ENCODE peak calls at places on chromosomes 12 and 14, in four cellular contexts. M is GM12878, R is WTC11, F is K562. I is an unnamed sample.

GRCh38 chr12:75976913-75977312 is 54.7 kb downstream of the PHLDA1 start:
- DNase-seq in R (no peak), M (no peak), F (no peak), I (no peak)

GRCh38 chr12:107891967-107892366 is 117.5 kb downstream of the ASCL4 start:
- DNase-seq in R (no peak), M (no peak), F (peak; percentile 35), I (no peak)

GRCh38 chr14:50773632-50774541 is 57.1 kb downstream of the NIN start:
- DNase-seq in F (peak; percentile 62), R (peak; percentile 83), M (no peak), I (peak; percentile 11)

GRCh38 chr14:22276913-22277816 is 311.9 kb downstream of the DAD1 start:
- DNase-seq in R (no peak), M (no peak), F (peak; percentile 6), I (peak; percentile 46)

GRCh38 chr14:63853831-63854293 is 1.1 kb downstream of the SYNE2 start:
- DNase-seq in R (peak; percentile 30), M (no peak), F (no peak), I (peak; percentile 20)

GRCh38 chr12:132395908-132396305 is 66.5 kb upstream of the GALNT9 start:
- DNase-seq in F (no peak), R (no peak), M (no peak), I (no peak)

GRCh38 chr14:91305650-91306431 is 61.3 kb upstream of the GPR68 start:
- DNase-seq in F (no peak), R (peak; percentile 23), M (no peak), I (no peak)

GRCh38 chr12:109756457-109756856 is 42.8 kb downstream of the FAM222A start:
- DNase-seq in F (no peak), R (no peak), M (no peak), I (no peak)

GRCh38 chr14:104876251-104876699 is 11.2 kb downstream of the CEP170B start:
- DNase-seq in R (peak; percentile 80), F (peak; percentile 91), M (no peak), I (no peak)

GRCh38 chr12:10067259-10067658 is 31.5 kb downstream of the CLEC1A start:
- DNase-seq in F (no peak), R (no peak), M (no peak), I (no peak)

GRCh38 chr14:36944307-36945010 is 227.9 kb downstream of the SLC25A21 start:
- DNase-seq in R (no peak), F (no peak), M (no peak), I (no peak)

GRCh38 chr12:58915634-58916033 is 4.7 kb downstream of the LRIG3 start:
- DNase-seq in F (no peak), M (no peak), R (no peak), I (no peak)

GRCh38 chr12:69821032-69821431 is 4.0 kb upstream of the MYRFL start:
- DNase-seq in R (no peak), M (no peak), F (no peak), I (no peak)

GRCh38 chr12:101769865-101770264 is 30.6 kb upstream of the SYCP3 start:
- DNase-seq in M (no peak), R (no peak), F (no peak), I (no peak)

GRCh38 chr12:3531496-3531895 is 40.5 kb downstream of the PRMT8 start:
- DNase-seq in F (no peak), R (no peak), M (no peak), I (no peak)

GRCh38 chr12:63668028-63668799 is at the start of gene DPY19L2:
- DNase-seq in M (no peak), F (no peak), R (peak; percentile 73), I (peak; percentile 1)

GRCh38 chr14:32933623-32933942 is 5.1 kb upstream of the NPAS3 start:
- DNase-seq in F (no peak), R (peak; percentile 45), M (no peak), I (no peak)

GRCh38 chr14:74509587-74510210 is 16.1 kb downstream of the ISCA2 start:
- DNase-seq in R (no peak), M (no peak), F (no peak), I (no peak)

GRCh38 chr12:22855456-22855855 is 230.5 kb downstream of the ETNK1 start:
- DNase-seq in M (no peak), F (no peak), R (no peak), I (no peak)

GRCh38 chr14:64721391-64721791 is 17.2 kb downstream of the PLEKHG3 start:
- DNase-seq in R (no peak), F (no peak), M (no peak), I (no peak)

GRCh38 chr12:103858953-103859601 is 18.0 kb upstream of the NT5DC3 start:
- DNase-seq in R (no peak), F (peak; percentile 35), M (no peak), I (peak; percentile 67)

GRCh38 chr14:86892167-86892956 is 1100.6 kb downstream of the GALC start:
- DNase-seq in F (no peak), M (no peak), R (no peak), I (peak; percentile 79)

GRCh38 chr12:43758247-43758727 is 303 bp downstream of the PUS7L start:
- DNase-seq in M (peak; percentile 17), F (peak; percentile 56), R (peak; percentile 16), I (peak; percentile 37)

GRCh38 chr14:39368261-39368959 is 63.8 kb downstream of the FBXO33 start:
- DNase-seq in R (peak; percentile 75), F (peak; percentile 16), M (no peak), I (peak; percentile 88)

GRCh38 chr12:2640709-2641108 is 154.1 kb upstream of the FKBP4 start:
- DNase-seq in F (peak; percentile 16), R (peak; percentile 11), M (no peak), I (no peak)

GRCh38 chr14:74241611-74242005 is 2.4 kb downstream of the VSX2 start:
- DNase-seq in F (no peak), M (no peak), R (no peak), I (no peak)

GRCh38 chr12:41979574-41979973 is 165.1 kb downstream of the GXYLT1 start:
- DNase-seq in M (no peak), F (no peak), R (no peak), I (no peak)

GRCh38 chr12:68876471-68876870 is 56.5 kb downstream of the CPM start:
- DNase-seq in F (no peak), M (no peak), R (no peak), I (no peak)

GRCh38 chr14:49173765-49174373 is 412.3 kb downstream of the RPS29 start:
- DNase-seq in M (peak; percentile 27), R (peak; percentile 76), F (peak; percentile 12), I (peak; percentile 63)

GRCh38 chr14:68341765-68342212 is 451.1 kb downstream of the ZFP36L1 start:
- DNase-seq in M (peak; percentile 71), R (no peak), F (no peak), I (no peak)

GRCh38 chr14:70771781-70772212 is 37.5 kb downstream of the MAP3K9 start:
- DNase-seq in F (no peak), R (peak; percentile 22), M (no peak), I (no peak)
- TF ChIP-seq ETV6 in F (no peak), R (no peak), M (no peak), I (no peak)

GRCh38 chr12:46915082-46915481 is 89.3 kb upstream of the SLC38A4 start:
- DNase-seq in M (no peak), F (no peak), R (no peak), I (no peak)
- TF ChIP-seq ETV6 in M (no peak), F (no peak), R (no peak), I (no peak)

GRCh38 chr12:71948390-71948789 is 9.7 kb downstream of the TPH2 start:
- DNase-seq in F (no peak), M (no peak), R (peak; percentile 25), I (no peak)
- TF ChIP-seq ETV6 in F (no peak), M (no peak), R (no peak), I (no peak)

DNA sequence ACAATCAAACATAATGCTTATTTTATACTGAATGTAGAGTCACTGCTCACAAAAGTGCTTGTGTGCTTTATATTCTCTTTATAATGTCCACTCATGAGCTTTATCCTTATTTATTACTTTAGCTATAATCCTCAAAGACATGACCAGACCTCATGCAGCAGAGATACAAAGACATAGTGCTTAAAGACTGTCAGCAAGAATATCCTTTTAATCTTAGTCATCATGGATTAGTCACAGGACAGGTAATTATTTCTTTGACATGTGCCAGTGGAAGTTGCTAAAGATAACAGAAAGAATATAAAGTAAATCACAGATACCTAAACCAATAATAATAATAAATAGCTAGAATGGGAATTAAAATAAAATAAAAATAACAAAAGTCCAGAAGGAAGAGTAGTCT is 707.5 kb downstream of the BCL11B start:
- DNase-seq in M (no peak), F (no peak), R (no peak), I (no peak)
- TF ChIP-seq ETV6 in M (no peak), F (no peak), R (no peak), I (no peak)

DNA sequence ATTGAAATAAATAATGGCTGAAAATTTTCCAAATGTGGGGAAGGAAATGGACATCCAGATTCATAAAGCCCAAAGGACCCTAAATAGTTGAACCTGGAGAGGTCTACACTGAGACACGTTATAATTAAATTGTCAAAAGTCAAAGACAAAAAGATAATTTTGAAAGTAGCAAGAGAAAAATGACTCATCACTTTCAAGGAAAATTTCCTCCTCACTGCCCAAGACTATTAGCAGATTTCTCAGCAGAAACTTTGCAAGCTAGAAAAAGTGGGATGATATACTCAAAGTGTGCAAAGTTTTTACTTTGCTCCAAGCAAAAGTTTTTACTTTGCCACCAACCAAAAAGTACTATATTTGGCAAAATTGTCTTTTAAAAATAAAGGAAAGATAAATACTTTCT is 15.9 kb upstream of the KRT83 start:
- DNase-seq in F (no peak), R (no peak), M (no peak), I (no peak)
- TF ChIP-seq ETV6 in F (no peak), R (no peak), M (no peak), I (no peak)

GRCh38 chr12:51011960-51012359 is 14.2 kb downstream of the SLC11A2 start:
- DNase-seq in F (peak; percentile 23), M (no peak), R (no peak), I (no peak)
- TF ChIP-seq ETV6 in F (no peak), M (no peak), R (no peak), I (no peak)

GRCh38 chr12:8078400-8078799 is 3.7 kb upstream of the NECAP1 start:
- DNase-seq in F (peak; percentile 45), M (no peak), R (peak; percentile 36), I (no peak)
- TF ChIP-seq ETV6 in F (no peak), M (no peak), R (no peak), I (no peak)

DNA sequence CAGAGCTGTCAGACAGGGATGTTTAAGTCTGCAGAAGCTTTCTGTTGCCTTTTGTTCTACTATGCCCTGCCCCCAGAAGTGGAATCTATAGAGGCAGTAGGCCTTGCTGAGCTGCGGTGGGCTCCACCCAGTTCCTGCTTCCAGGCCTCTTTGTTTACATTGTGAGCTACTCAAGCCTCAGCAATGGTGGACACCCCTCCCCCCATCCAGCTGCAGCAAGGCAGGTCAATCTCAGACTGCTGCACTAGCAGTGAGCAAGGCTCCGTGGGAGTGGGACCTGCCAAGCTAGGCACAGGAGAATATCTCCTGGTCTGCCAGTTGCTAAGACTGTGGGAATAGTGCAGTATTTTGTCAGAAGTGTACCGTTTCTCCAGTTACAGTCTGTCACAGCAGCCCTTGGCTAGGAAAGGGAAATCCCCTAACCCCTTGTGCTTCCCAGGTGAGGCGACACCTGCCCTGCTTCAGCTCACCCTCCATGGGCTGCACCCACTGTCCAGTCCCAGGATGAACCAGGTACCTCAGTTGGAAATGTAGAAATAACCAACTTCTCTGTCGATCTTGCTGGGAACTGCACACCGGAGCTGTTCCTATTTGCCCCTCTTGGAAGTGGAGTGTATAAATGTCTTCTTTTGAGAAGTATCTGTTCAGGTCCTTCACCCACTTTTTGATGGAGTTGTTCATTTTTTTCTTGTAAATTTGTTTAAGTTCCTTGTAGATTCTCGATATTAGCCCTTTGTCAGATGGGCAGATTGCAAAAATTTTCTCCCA is 213.5 kb upstream of the SLC38A2 start:
- DNase-seq in R (peak; percentile 70), M (no peak), F (peak; percentile 13), I (peak; percentile 93)
- TF ChIP-seq ETV6 in R (no peak), M (no peak), F (no peak), I (no peak)

GRCh38 chr12:15580431-15580830 is 208.8 kb downstream of the EPS8 start:
- DNase-seq in M (no peak), F (no peak), R (no peak), I (no peak)
- TF ChIP-seq ETV6 in M (no peak), F (no peak), R (no peak), I (no peak)